ENCODE peak calls at places on chromosomes 6 and 20, in ten cellular contexts. D, X, M, K, Y, L, B, V, J and U are unnamed samples.

GRCh38 chr6:8299034-8299433 is 136.3 kb downstream of the SLC35B3 start:
- DNase-seq in K (no peak), M (no peak), J (no peak), D (no peak), Y (no peak), B (no peak), X (no peak), L (no peak), V (no peak), U (no peak)

GRCh38 chr6:30542404-30542725 is 13.9 kb downstream of the GNL1 start:
- DNase-seq in J (no peak), B (no peak), X (no peak), K (no peak), M (no peak), D (no peak), Y (no peak), L (no peak), V (peak; percentile 75), U (no peak)

GRCh38 chr6:156167289-156168076 is 609.7 kb upstream of the ARID1B start:
- DNase-seq in X (peak; percentile 41), V (no peak), Y (no peak), B (peak; percentile 3), L (no peak), K (no peak), M (no peak), D (peak; percentile 40), J (no peak), U (no peak)

GRCh38 chr6:124962617-124963415 is 579 bp downstream of the RNF217 start:
- DNase-seq in D (peak; percentile 57), M (peak; percentile 12), Y (peak; percentile 59), V (no peak), J (peak; percentile 28), L (no peak), K (peak; percentile 68), B (peak; percentile 40), X (peak; percentile 35), U (peak; percentile 46)

GRCh38 chr6:167240034-167240541 is 51.0 kb upstream of the UNC93A start:
- DNase-seq in L (no peak), Y (no peak), D (no peak), B (no peak), X (no peak), J (no peak), K (no peak), M (no peak), V (no peak), U (no peak)

GRCh38 chr6:87721311-87721710 is 19.3 kb upstream of the AKIRIN2 start:
- DNase-seq in L (no peak), D (no peak), M (no peak), J (no peak), K (no peak), V (no peak), X (no peak), Y (no peak), B (no peak), U (no peak)

GRCh38 chr6:31878761-31879542 is at the start of gene SLC44A4:
- DNase-seq in L (no peak), X (no peak), K (no peak), J (no peak), B (no peak), D (no peak), M (no peak), V (no peak), Y (no peak), U (no peak)

GRCh38 chr6:11744753-11745152 is 33.9 kb downstream of the ADTRP start:
- DNase-seq in X (peak; percentile 71), B (peak; percentile 77), J (no peak), M (no peak), V (no peak), L (no peak), Y (peak; percentile 12), K (peak; percentile 10), D (peak; percentile 21), U (no peak)

GRCh38 chr6:16420715-16421461 is 182.5 kb downstream of the GMPR start:
- DNase-seq in J (peak; percentile 68), L (no peak), Y (no peak), D (peak; percentile 54), X (peak; percentile 83), M (no peak), V (peak; percentile 67), B (peak; percentile 79), K (no peak), U (no peak)

GRCh38 chr20:33532753-33533459 is 43.0 kb downstream of the CBFA2T2 start:
- DNase-seq in L (no peak), V (no peak), M (no peak), X (peak; percentile 54), K (no peak), Y (no peak), D (no peak), B (no peak), J (no peak), U (no peak)

GRCh38 chr6:43695967-43696291 is 8.3 kb upstream of the MRPS18A start:
- DNase-seq in X (peak; percentile 61), Y (no peak), M (no peak), D (no peak), L (no peak), B (no peak), V (no peak), J (no peak), K (no peak), U (no peak)

GRCh38 chr6:26043389-26044139 is 43.7 kb upstream of the HFE start:
- DNase-seq in X (peak; percentile 99), L (peak; percentile 95), D (peak; percentile 88), B (peak; percentile 96), V (peak; percentile 83), J (peak; percentile 83), K (peak; percentile 50), M (no peak), Y (peak; percentile 50), U (peak; percentile 69)

GRCh38 chr6:14375940-14376339 is 258.4 kb downstream of the CD83 start:
- DNase-seq in B (no peak), K (no peak), X (no peak), M (no peak), J (no peak), V (no peak), D (no peak), Y (no peak), L (no peak), U (no peak)

GRCh38 chr20:49286689-49287551 is 9.1 kb upstream of the ZNFX1 start:
- DNase-seq in B (no peak), V (no peak), Y (no peak), D (no peak), M (no peak), K (no peak), J (no peak), X (peak; percentile 36), L (no peak), U (no peak)

GRCh38 chr6:31744422-31744821 is 4.6 kb downstream of the MSH5 start:
- DNase-seq in X (no peak), Y (no peak), D (no peak), B (no peak), V (no peak), L (no peak), K (no peak), M (no peak), J (no peak), U (no peak)

GRCh38 chr6:56693988-56694387 is 51.3 kb upstream of the DST start:
- DNase-seq in K (no peak), X (no peak), B (no peak), D (no peak), V (no peak), Y (no peak), M (no peak), L (no peak), J (no peak), U (no peak)

GRCh38 chr6:47245745-47246371 is 63.8 kb downstream of the TNFRSF21 start:
- DNase-seq in L (no peak), X (no peak), B (no peak), J (no peak), D (peak; percentile 33), V (no peak), M (no peak), K (no peak), Y (no peak), U (no peak)

GRCh38 chr6:88538130-88538706 is 372.1 kb upstream of the CNR1 start:
- DNase-seq in J (peak; percentile 41), B (no peak), Y (no peak), M (no peak), D (peak; percentile 21), V (no peak), K (no peak), L (no peak), X (no peak), U (no peak)

GRCh38 chr6:21263531-21264287 is 329.8 kb upstream of the SOX4 start:
- DNase-seq in X (no peak), K (no peak), L (no peak), Y (no peak), J (peak; percentile 72), V (no peak), B (no peak), M (no peak), D (no peak), U (no peak)

GRCh38 chr6:84280639-84281038 is 53.2 kb upstream of the CEP162 start:
- DNase-seq in V (no peak), L (no peak), M (no peak), K (no peak), D (no peak), J (no peak), Y (no peak), B (no peak), X (no peak), U (no peak)

GRCh38 chr20:49672109-49672681 is 41.5 kb downstream of the B4GALT5 start:
- DNase-seq in J (no peak), B (no peak), M (no peak), D (no peak), Y (no peak), L (no peak), X (no peak), K (no peak), V (no peak), U (no peak)

GRCh38 chr6:162271922-162272321 is 455.6 kb downstream of the PRKN start:
- DNase-seq in Y (no peak), D (no peak), J (no peak), M (no peak), B (no peak), L (no peak), X (no peak), K (no peak), V (no peak), U (no peak)

GRCh38 chr6:52598123-52598823 is 21.4 kb upstream of the TRAM2 start:
- DNase-seq in Y (peak; percentile 30), K (peak; percentile 22), V (peak; percentile 33), L (peak; percentile 66), M (peak; percentile 69), D (peak; percentile 91), J (no peak), X (peak; percentile 74), B (peak; percentile 88), U (peak; percentile 17)

GRCh38 chr6:157531169-157531985 is 150.4 kb downstream of the ZDHHC14 start:
- DNase-seq in J (no peak), B (no peak), L (no peak), K (no peak), V (no peak), D (no peak), Y (no peak), X (no peak), M (no peak), U (no peak)

GRCh38 chr6:122372647-122373046 is 26.8 kb upstream of the HSF2 start:
- DNase-seq in M (no peak), B (no peak), X (peak; percentile 6), K (no peak), L (no peak), J (no peak), Y (no peak), V (no peak), D (peak; percentile 52), U (no peak)

GRCh38 chr20:23524146-23524545 is 33.2 kb downstream of the CST8 start:
- DNase-seq in M (no peak), D (no peak), L (no peak), X (no peak), K (no peak), B (no peak), J (no peak), V (no peak), Y (no peak), U (no peak)